ENCODE peak calls at places on chromosomes 2 and 18, in ten cellular contexts. One of them, this sample, is unnamed.

GRCh38 chr2:237118025-237118424 is 32.3 kb downstream of the COPS8 start:
- DNase-seq in HepG2: no peak
- DNase-seq in right cardiac atrium: no peak
- DNase-seq in BE2C: no peak
- DNase-seq in gastrocnemius medialis: no peak
- DNase-seq in neuronal stem cell: no peak
- DNase-seq in upper lobe of left lung: no peak
- DNase-seq in tibial artery: no peak
- DNase-seq in upper lobe of right lung: no peak
- DNase-seq in astrocyte: peak; percentile 47
- DNase-seq in this sample: no peak

GRCh38 chr18:25349926-25350560 is 1.9 kb downstream of the ZNF521 start:
- DNase-seq in HepG2: no peak
- DNase-seq in right cardiac atrium: peak; percentile 73
- DNase-seq in BE2C: no peak
- DNase-seq in gastrocnemius medialis: no peak
- DNase-seq in neuronal stem cell: peak; percentile 41
- DNase-seq in upper lobe of left lung: no peak
- DNase-seq in tibial artery: peak; percentile 68
- DNase-seq in upper lobe of right lung: no peak
- DNase-seq in astrocyte: no peak
- DNase-seq in this sample: no peak

GRCh38 chr2:47076586-47077441 is 78.3 kb downstream of the STPG4 start:
- DNase-seq in HepG2: peak; percentile 100
- DNase-seq in right cardiac atrium: no peak
- DNase-seq in BE2C: no peak
- DNase-seq in gastrocnemius medialis: no peak
- DNase-seq in neuronal stem cell: no peak
- DNase-seq in upper lobe of left lung: peak; percentile 86
- DNase-seq in tibial artery: peak; percentile 80
- DNase-seq in upper lobe of right lung: peak; percentile 75
- DNase-seq in astrocyte: peak; percentile 98
- DNase-seq in this sample: no peak

GRCh38 chr2:230472619-230473018 is 56.6 kb downstream of the SP100 start:
- DNase-seq in HepG2: no peak
- DNase-seq in right cardiac atrium: no peak
- DNase-seq in BE2C: no peak
- DNase-seq in gastrocnemius medialis: no peak
- DNase-seq in neuronal stem cell: no peak
- DNase-seq in upper lobe of left lung: no peak
- DNase-seq in tibial artery: no peak
- DNase-seq in upper lobe of right lung: no peak
- DNase-seq in astrocyte: peak; percentile 71
- DNase-seq in this sample: no peak

GRCh38 chr2:64478036-64478435 is 24.1 kb downstream of the LGALSL start:
- DNase-seq in HepG2: no peak
- DNase-seq in right cardiac atrium: no peak
- DNase-seq in BE2C: no peak
- DNase-seq in gastrocnemius medialis: no peak
- DNase-seq in neuronal stem cell: no peak
- DNase-seq in upper lobe of left lung: no peak
- DNase-seq in tibial artery: no peak
- DNase-seq in upper lobe of right lung: no peak
- DNase-seq in astrocyte: no peak
- DNase-seq in this sample: no peak

GRCh38 chr2:15615310-15615920 is 23.7 kb downstream of the DDX1 start:
- DNase-seq in HepG2: no peak
- DNase-seq in right cardiac atrium: no peak
- DNase-seq in BE2C: no peak
- DNase-seq in gastrocnemius medialis: no peak
- DNase-seq in neuronal stem cell: no peak
- DNase-seq in upper lobe of left lung: no peak
- DNase-seq in tibial artery: no peak
- DNase-seq in upper lobe of right lung: no peak
- DNase-seq in astrocyte: no peak
- DNase-seq in this sample: no peak

GRCh38 chr18:46161721-46162421 is 57.7 kb downstream of the HAUS1 start:
- DNase-seq in HepG2: no peak
- DNase-seq in right cardiac atrium: no peak
- DNase-seq in BE2C: no peak
- DNase-seq in gastrocnemius medialis: no peak
- DNase-seq in neuronal stem cell: no peak
- DNase-seq in upper lobe of left lung: no peak
- DNase-seq in tibial artery: no peak
- DNase-seq in upper lobe of right lung: no peak
- DNase-seq in astrocyte: no peak
- DNase-seq in this sample: no peak

GRCh38 chr2:114543106-114543806 is 100.8 kb downstream of the DPP10 start:
- DNase-seq in HepG2: peak; percentile 68
- DNase-seq in right cardiac atrium: peak; percentile 61
- DNase-seq in BE2C: no peak
- DNase-seq in gastrocnemius medialis: no peak
- DNase-seq in neuronal stem cell: no peak
- DNase-seq in upper lobe of left lung: peak; percentile 21
- DNase-seq in tibial artery: peak; percentile 67
- DNase-seq in upper lobe of right lung: no peak
- DNase-seq in astrocyte: no peak
- DNase-seq in this sample: peak; percentile 32

GRCh38 chr2:25165992-25166618 is 2.3 kb downstream of the POMC start:
- DNase-seq in HepG2: peak; percentile 39
- DNase-seq in right cardiac atrium: peak; percentile 62
- DNase-seq in BE2C: peak; percentile 59
- DNase-seq in gastrocnemius medialis: no peak
- DNase-seq in neuronal stem cell: no peak
- DNase-seq in upper lobe of left lung: peak; percentile 25
- DNase-seq in tibial artery: no peak
- DNase-seq in upper lobe of right lung: no peak
- DNase-seq in astrocyte: no peak
- DNase-seq in this sample: peak; percentile 63

GRCh38 chr2:655626-656025 is 21.6 kb downstream of the TMEM18 start:
- DNase-seq in HepG2: no peak
- DNase-seq in right cardiac atrium: no peak
- DNase-seq in BE2C: no peak
- DNase-seq in gastrocnemius medialis: no peak
- DNase-seq in neuronal stem cell: no peak
- DNase-seq in upper lobe of left lung: no peak
- DNase-seq in tibial artery: no peak
- DNase-seq in upper lobe of right lung: no peak
- DNase-seq in astrocyte: peak; percentile 8
- DNase-seq in this sample: no peak

GRCh38 chr2:63692002-63692606 is 103.3 kb downstream of the MDH1 start:
- DNase-seq in HepG2: peak; percentile 41
- DNase-seq in right cardiac atrium: no peak
- DNase-seq in BE2C: peak; percentile 5
- DNase-seq in gastrocnemius medialis: no peak
- DNase-seq in neuronal stem cell: no peak
- DNase-seq in upper lobe of left lung: no peak
- DNase-seq in tibial artery: no peak
- DNase-seq in upper lobe of right lung: no peak
- DNase-seq in astrocyte: peak; percentile 18
- DNase-seq in this sample: peak; percentile 24

GRCh38 chr2:221517362-221518121 is 54.6 kb downstream of the EPHA4 start:
- DNase-seq in HepG2: no peak
- DNase-seq in right cardiac atrium: no peak
- DNase-seq in BE2C: no peak
- DNase-seq in gastrocnemius medialis: peak; percentile 11
- DNase-seq in neuronal stem cell: no peak
- DNase-seq in upper lobe of left lung: peak; percentile 82
- DNase-seq in tibial artery: no peak
- DNase-seq in upper lobe of right lung: peak; percentile 81
- DNase-seq in astrocyte: peak; percentile 95
- DNase-seq in this sample: no peak

GRCh38 chr2:132034646-132035045 is 127.1 kb downstream of the ANKRD30BL start:
- DNase-seq in HepG2: no peak
- DNase-seq in right cardiac atrium: no peak
- DNase-seq in BE2C: no peak
- DNase-seq in gastrocnemius medialis: no peak
- DNase-seq in neuronal stem cell: no peak
- DNase-seq in upper lobe of left lung: no peak
- DNase-seq in tibial artery: no peak
- DNase-seq in upper lobe of right lung: no peak
- DNase-seq in astrocyte: no peak
- DNase-seq in this sample: no peak

GRCh38 chr2:132033365-132033764 is 128.4 kb downstream of the ANKRD30BL start:
- DNase-seq in HepG2: no peak
- DNase-seq in right cardiac atrium: no peak
- DNase-seq in BE2C: no peak
- DNase-seq in gastrocnemius medialis: no peak
- DNase-seq in neuronal stem cell: no peak
- DNase-seq in upper lobe of left lung: no peak
- DNase-seq in tibial artery: no peak
- DNase-seq in upper lobe of right lung: no peak
- DNase-seq in astrocyte: no peak
- DNase-seq in this sample: no peak

GRCh38 chr2:132033949-132034348 is 127.8 kb downstream of the ANKRD30BL start:
- DNase-seq in HepG2: no peak
- DNase-seq in right cardiac atrium: no peak
- DNase-seq in BE2C: no peak
- DNase-seq in gastrocnemius medialis: no peak
- DNase-seq in neuronal stem cell: no peak
- DNase-seq in upper lobe of left lung: no peak
- DNase-seq in tibial artery: no peak
- DNase-seq in upper lobe of right lung: no peak
- DNase-seq in astrocyte: no peak
- DNase-seq in this sample: no peak

GRCh38 chr2:132037527-132038178 is 124.1 kb downstream of the ANKRD30BL start:
- DNase-seq in HepG2: no peak
- DNase-seq in right cardiac atrium: peak; percentile 52
- DNase-seq in BE2C: peak; percentile 10
- DNase-seq in gastrocnemius medialis: no peak
- DNase-seq in neuronal stem cell: peak; percentile 36
- DNase-seq in upper lobe of left lung: peak; percentile 22
- DNase-seq in tibial artery: no peak
- DNase-seq in upper lobe of right lung: peak; percentile 58
- DNase-seq in astrocyte: peak; percentile 3
- DNase-seq in this sample: no peak

DNA sequence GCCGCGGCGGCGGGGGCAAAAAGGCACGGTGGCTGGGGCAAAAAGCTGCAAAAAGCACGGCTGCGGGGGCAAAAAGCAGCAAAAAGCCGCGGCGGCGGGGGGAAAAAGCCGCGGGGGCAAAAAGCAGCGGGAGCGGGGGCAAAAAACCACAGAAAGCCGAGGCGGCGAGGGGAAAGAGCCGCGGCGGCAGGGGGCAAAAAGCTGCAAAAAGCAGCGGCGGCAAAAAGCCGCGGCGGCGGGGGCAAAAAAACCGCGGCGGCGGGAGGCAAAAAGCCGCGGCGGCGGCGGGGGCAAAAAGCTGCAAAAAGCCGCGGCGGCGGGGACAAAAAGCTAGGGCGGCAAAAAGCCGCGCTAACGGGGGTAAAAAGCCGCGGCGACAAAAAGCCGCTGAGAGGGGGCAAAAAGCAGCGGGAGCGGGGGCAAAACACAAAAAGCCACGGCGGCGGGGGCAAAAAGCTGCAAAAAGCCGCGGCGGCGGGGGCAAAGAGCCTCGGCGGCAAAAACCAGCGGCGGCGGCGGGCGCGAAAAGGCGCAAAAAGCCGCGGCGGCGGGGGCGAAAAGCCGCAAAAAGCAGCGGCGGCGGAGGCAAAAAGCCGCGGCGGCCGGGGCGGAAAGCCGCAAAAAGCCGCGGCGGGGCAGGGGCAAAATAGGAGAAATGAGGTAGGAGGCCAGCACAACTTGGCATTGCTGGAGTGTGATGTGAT is 123.4 kb downstream of the ANKRD30BL start:
- DNase-seq in HepG2: no peak
- DNase-seq in right cardiac atrium: peak; percentile 23
- DNase-seq in BE2C: peak; percentile 2
- DNase-seq in gastrocnemius medialis: no peak
- DNase-seq in neuronal stem cell: peak; percentile 31
- DNase-seq in upper lobe of left lung: no peak
- DNase-seq in tibial artery: no peak
- DNase-seq in upper lobe of right lung: no peak
- DNase-seq in astrocyte: no peak
- DNase-seq in this sample: no peak
- H3K4me3 ChIP-seq in HepG2: peak overlapping the region; percentile 57
- H3K4me3 ChIP-seq in right cardiac atrium: peak overlapping the region; percentile 45
- H3K4me3 ChIP-seq in BE2C: peak overlapping the region; percentile 23
- H3K4me3 ChIP-seq in gastrocnemius medialis: peak overlapping the region; percentile 53
- H3K4me3 ChIP-seq in neuronal stem cell: peak overlapping the region; percentile 83
- H3K4me3 ChIP-seq in upper lobe of left lung: no peak overlapping the region
- H3K4me3 ChIP-seq in tibial artery: peak overlapping the region; percentile 46
- H3K4me3 ChIP-seq in upper lobe of right lung: peak overlapping the region; percentile 40
- H3K4me3 ChIP-seq in astrocyte: peak overlapping the region; percentile 42
- H3K4me3 ChIP-seq in this sample: peak overlapping the region; percentile 59

GRCh38 chr2:175640655-175641054 is 361.4 kb downstream of the LNPK start:
- DNase-seq in HepG2: peak; percentile 56
- DNase-seq in right cardiac atrium: no peak
- DNase-seq in BE2C: no peak
- DNase-seq in gastrocnemius medialis: no peak
- DNase-seq in neuronal stem cell: no peak
- DNase-seq in upper lobe of left lung: no peak
- DNase-seq in tibial artery: no peak
- DNase-seq in upper lobe of right lung: no peak
- DNase-seq in astrocyte: no peak
- DNase-seq in this sample: no peak
- H3K4me1 ChIP-seq in HepG2: peaks cover 18% of the 10 kb centered on the region
- H3K4me1 ChIP-seq in right cardiac atrium: no peaks in the 10 kb centered on the region
- H3K4me1 ChIP-seq in BE2C: no peaks in the 10 kb centered on the region
- H3K4me1 ChIP-seq in gastrocnemius medialis: no peaks in the 10 kb centered on the region
- H3K4me1 ChIP-seq in neuronal stem cell: no peaks in the 10 kb centered on the region
- H3K4me1 ChIP-seq in upper lobe of left lung: no peaks in the 10 kb centered on the region
- H3K4me1 ChIP-seq in tibial artery: no peaks in the 10 kb centered on the region
- H3K4me1 ChIP-seq in upper lobe of right lung: no peaks in the 10 kb centered on the region
- H3K4me1 ChIP-seq in astrocyte: no peaks in the 10 kb centered on the region
- H3K4me1 ChIP-seq in this sample: no peaks in the 10 kb centered on the region

GRCh38 chr2:201964631-201965206 is 68.9 kb upstream of the FZD7 start:
- DNase-seq in HepG2: no peak
- DNase-seq in right cardiac atrium: no peak
- DNase-seq in BE2C: no peak
- DNase-seq in gastrocnemius medialis: no peak
- DNase-seq in neuronal stem cell: no peak
- DNase-seq in upper lobe of left lung: no peak
- DNase-seq in tibial artery: no peak
- DNase-seq in upper lobe of right lung: no peak
- DNase-seq in astrocyte: peak; percentile 45
- DNase-seq in this sample: no peak
- H3K4me3 ChIP-seq in HepG2: no peak overlapping the region
- H3K4me3 ChIP-seq in right cardiac atrium: no peak overlapping the region
- H3K4me3 ChIP-seq in BE2C: no peak overlapping the region
- H3K4me3 ChIP-seq in gastrocnemius medialis: no peak overlapping the region
- H3K4me3 ChIP-seq in neuronal stem cell: no peak overlapping the region
- H3K4me3 ChIP-seq in upper lobe of left lung: no peak overlapping the region
- H3K4me3 ChIP-seq in tibial artery: no peak overlapping the region
- H3K4me3 ChIP-seq in upper lobe of right lung: no peak overlapping the region
- H3K4me3 ChIP-seq in astrocyte: no peak overlapping the region
- H3K4me3 ChIP-seq in this sample: no peak overlapping the region

DNA sequence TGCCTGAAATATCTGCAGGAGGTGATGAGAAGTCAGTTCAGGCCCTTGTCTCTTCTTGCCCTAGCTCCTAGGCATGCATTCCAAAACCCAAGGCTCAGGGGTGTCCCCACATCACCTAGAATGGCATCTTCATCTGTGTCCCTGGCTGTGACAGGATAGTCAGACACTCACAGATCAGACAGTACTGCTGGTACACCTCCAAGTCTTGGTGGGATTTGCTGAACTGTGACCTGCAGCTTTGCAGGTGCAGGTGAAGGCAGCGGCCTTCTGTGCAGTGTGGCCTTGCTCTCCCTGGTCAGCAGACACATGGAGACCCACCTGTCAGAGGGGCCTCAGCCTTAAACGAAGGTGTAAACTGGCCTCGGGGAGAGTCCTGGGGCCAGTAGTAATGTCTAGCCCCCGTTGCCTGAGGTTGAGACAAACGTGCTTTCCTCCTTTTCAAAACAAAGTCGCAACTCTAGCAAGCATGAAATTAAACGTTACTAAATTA is 42.7 kb downstream of the MBP start:
- DNase-seq in HepG2: no peak
- DNase-seq in right cardiac atrium: no peak
- DNase-seq in BE2C: no peak
- DNase-seq in gastrocnemius medialis: no peak
- DNase-seq in neuronal stem cell: no peak
- DNase-seq in upper lobe of left lung: no peak
- DNase-seq in tibial artery: no peak
- DNase-seq in upper lobe of right lung: no peak
- DNase-seq in astrocyte: no peak
- DNase-seq in this sample: no peak
- H3K4me1 ChIP-seq in HepG2: peaks cover 26% of the 10 kb centered on the region
- H3K4me1 ChIP-seq in right cardiac atrium: no peaks in the 10 kb centered on the region
- H3K4me1 ChIP-seq in BE2C: no peaks in the 10 kb centered on the region
- H3K4me1 ChIP-seq in gastrocnemius medialis: peaks cover 68% of the 10 kb centered on the region
- H3K4me1 ChIP-seq in neuronal stem cell: peaks cover 2% of the 10 kb centered on the region
- H3K4me1 ChIP-seq in upper lobe of left lung: peaks cover 42% of the 10 kb centered on the region
- H3K4me1 ChIP-seq in tibial artery: peaks cover 32% of the 10 kb centered on the region
- H3K4me1 ChIP-seq in upper lobe of right lung: peaks cover 28% of the 10 kb centered on the region
- H3K4me1 ChIP-seq in astrocyte: peaks cover 14% of the 10 kb centered on the region
- H3K4me1 ChIP-seq in this sample: no peaks in the 10 kb centered on the region

This sample was measured in adrenal gland.